ENCODE peak calls at places on chromosomes 6 and 20, in six cellular contexts. B is SK-N-SH, C is H1, X is K562, D is HepG2, G is GM12878. V is an unnamed sample.

GRCh38 chr6:161922631-161923119 is 648.8 kb upstream of the AGPAT4 start:
- DNase-seq in B (peak; percentile 69), C (no peak), X (peak; percentile 55), D (peak; percentile 78), G (no peak), V (peak; percentile 59)

GRCh38 chr20:51156041-51156795 is 133.3 kb upstream of the KCNG1 start:
- DNase-seq in B (peak; percentile 77), C (peak; percentile 37), X (no peak), D (no peak), G (no peak), V (no peak)

GRCh38 chr20:53925651-53926401 is 144.6 kb downstream of the BCAS1 start:
- DNase-seq in B (no peak), C (no peak), X (no peak), D (no peak), G (no peak), V (no peak)

GRCh38 chr20:2984956-2985661 is 58.3 kb upstream of the GNRH2 start:
- DNase-seq in B (no peak), C (peak; percentile 30), X (peak; percentile 13), D (no peak), G (no peak), V (no peak)

GRCh38 chr6:136344420-136344819 is 54.8 kb upstream of the BCLAF1 start:
- DNase-seq in B (no peak), C (no peak), X (no peak), D (no peak), G (no peak), V (no peak)

GRCh38 chr6:133595076-133595868 is 293.6 kb upstream of the TCF21 start:
- DNase-seq in B (no peak), C (no peak), X (no peak), D (no peak), G (no peak), V (no peak)

GRCh38 chr6:34476941-34477340 is 11.1 kb downstream of the PACSIN1 start:
- DNase-seq in B (no peak), C (no peak), X (no peak), D (no peak), G (no peak), V (no peak)

GRCh38 chr6:136737343-136738177 is 54.7 kb downstream of the MAP3K5 start:
- DNase-seq in B (no peak), C (no peak), X (peak; percentile 90), D (no peak), G (no peak), V (no peak)

GRCh38 chr6:6546318-6547110 is 42.0 kb upstream of the LY86 start:
- DNase-seq in B (peak; percentile 52), C (peak; percentile 75), X (no peak), D (no peak), G (no peak), V (peak; percentile 64)

GRCh38 chr20:50302463-50303041 is 111.9 kb downstream of the CEBPB start:
- DNase-seq in B (no peak), C (no peak), X (no peak), D (no peak), G (no peak), V (no peak)

DNA sequence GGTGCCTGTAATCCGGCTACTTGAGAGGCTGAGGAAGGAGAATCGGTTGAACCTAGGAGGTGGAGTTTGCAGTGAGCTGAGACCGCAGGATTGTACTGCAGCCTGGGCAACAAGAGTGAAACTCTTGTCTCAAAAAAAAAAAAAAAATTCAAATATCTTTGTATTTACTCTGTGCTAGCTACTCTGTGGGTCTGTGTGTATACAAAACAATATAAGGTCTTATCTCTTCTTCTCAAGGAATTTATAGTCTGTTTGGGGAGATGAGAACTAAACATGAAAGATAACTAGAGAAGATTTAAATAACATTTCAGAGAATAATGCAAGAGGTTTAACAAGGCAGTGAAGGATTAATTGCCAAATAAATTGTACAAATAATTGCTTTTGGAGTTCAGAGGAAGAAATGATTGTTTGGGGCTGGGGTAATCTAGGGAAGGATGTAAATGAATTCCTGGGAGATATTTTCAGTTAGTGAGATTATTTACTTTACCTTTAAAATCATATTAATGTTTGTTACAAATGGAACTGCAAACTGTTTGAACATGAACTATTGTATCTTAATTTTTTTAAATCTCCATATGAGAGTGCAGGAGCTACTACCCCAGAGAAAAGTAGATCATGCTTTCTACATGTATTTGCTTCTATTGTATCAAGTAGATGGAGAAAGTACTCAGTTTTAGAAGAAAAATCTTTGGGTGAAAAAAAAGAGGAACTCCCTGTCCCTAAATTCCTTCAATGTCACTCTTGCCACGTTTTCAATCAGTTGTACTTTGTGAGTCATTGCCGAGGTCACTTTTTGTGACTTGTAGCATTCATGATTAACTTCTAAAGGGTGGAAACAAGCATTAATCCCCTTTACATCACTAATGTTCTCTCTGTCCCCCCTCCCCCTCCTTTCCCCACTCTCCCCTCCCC is 39.0 kb downstream of the NCOA3 start:
- DNase-seq in B (no peak), C (no peak), X (peak; percentile 53), D (peak; percentile 59), G (peak; percentile 21), V (peak; percentile 38)
- TF ChIP-seq GABPA in B (no peak), C (no peak), X (no peak), D (no peak), G (no peak), V (no peak)

DNA sequence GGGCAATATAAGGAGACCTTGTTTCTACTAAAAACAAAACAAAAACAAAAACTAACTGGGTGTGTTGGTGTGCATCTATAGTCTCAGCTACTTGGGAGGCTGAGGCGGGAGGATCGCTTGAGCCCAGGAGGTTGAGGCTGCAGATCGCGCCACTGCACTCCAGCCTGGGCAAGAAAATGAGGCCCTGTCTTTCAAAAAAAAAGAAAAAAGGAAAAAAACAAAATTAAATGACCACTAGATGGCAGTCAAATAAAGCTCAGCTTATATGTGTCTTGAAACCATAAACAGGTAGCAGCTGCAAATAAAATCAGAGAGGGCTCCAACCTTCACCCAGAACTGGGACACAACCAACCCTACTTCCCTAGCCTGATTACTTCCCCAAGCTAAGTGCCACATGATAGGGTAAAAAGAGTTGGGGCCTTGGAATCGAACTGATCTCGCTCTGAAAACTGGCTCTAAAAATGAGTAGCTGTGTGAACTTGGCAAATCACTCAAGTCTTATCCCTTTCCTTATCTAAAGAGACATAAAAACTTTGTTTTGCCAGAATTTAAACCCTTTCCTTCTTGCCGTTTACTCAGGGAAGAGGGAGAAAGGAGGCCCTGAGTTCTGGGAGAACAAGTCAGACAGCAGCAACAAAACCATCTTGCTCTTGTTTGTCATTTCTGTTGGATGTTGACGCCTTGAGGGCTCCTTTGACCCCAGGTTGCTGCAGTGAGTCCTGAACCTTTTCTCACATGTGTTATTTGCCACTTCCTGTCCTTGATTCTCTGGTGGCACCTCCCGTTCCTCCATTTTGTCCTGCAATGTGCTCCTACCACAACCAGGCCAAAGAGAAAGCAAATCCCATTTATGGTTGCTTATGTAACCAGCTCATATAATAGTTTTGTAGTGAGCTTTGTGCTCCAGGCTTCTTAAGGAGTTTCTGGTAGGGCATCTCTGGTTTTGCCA is 66.9 kb upstream of the ADGRF4 start:
- DNase-seq in B (peak; percentile 19), C (no peak), X (peak; percentile 65), D (peak; percentile 66), G (peak; percentile 32), V (no peak)
- TF ChIP-seq POLR2AphosphoS5 in B (no peak), C (peak; percentile 39), X (no peak), D (no peak), G (no peak), V (no peak)

GRCh38 chr6:169249057-169249456 is 4.6 kb downstream of the THBS2 start:
- DNase-seq in B (no peak), C (no peak), X (no peak), D (no peak), G (no peak), V (no peak)

GRCh38 chr6:169247991-169248390 is 5.7 kb downstream of the THBS2 start:
- DNase-seq in B (no peak), C (no peak), X (no peak), D (no peak), G (no peak), V (no peak)

GRCh38 chr6:169247419-169247818 is 6.2 kb downstream of the THBS2 start:
- DNase-seq in B (no peak), C (no peak), X (no peak), D (no peak), G (no peak), V (no peak)

GRCh38 chr6:169246445-169246844 is 7.2 kb downstream of the THBS2 start:
- DNase-seq in B (no peak), C (no peak), X (no peak), D (no peak), G (no peak), V (no peak)

GRCh38 chr6:169248521-169248971 is 5.1 kb downstream of the THBS2 start:
- DNase-seq in B (no peak), C (no peak), X (no peak), D (no peak), G (no peak), V (no peak)
- TF ChIP-seq GABPA in B (no peak), C (no peak), X (no peak), D (no peak), G (no peak), V (no peak)

GRCh38 chr6:75396005-75396800 is 97.4 kb downstream of the FILIP1 start:
- DNase-seq in B (no peak), C (no peak), X (no peak), D (no peak), G (no peak), V (no peak)

GRCh38 chr6:75397806-75398465 is 95.7 kb downstream of the FILIP1 start:
- DNase-seq in B (no peak), C (no peak), X (no peak), D (peak; percentile 26), G (no peak), V (no peak)

GRCh38 chr6:75393806-75394205 is 99.8 kb downstream of the FILIP1 start:
- DNase-seq in B (no peak), C (no peak), X (no peak), D (no peak), G (no peak), V (no peak)
- TF ChIP-seq POLR2AphosphoS5 in B (no peak), C (no peak), X (no peak), D (no peak), G (no peak), V (no peak)

GRCh38 chr6:71531006-71531405 is 242.4 kb downstream of the OGFRL1 start:
- DNase-seq in B (no peak), C (no peak), X (no peak), D (no peak), G (no peak), V (no peak)
- TF ChIP-seq GABPA in B (no peak), C (no peak), X (no peak), D (no peak), G (no peak), V (no peak)

GRCh38 chr6:16719488-16719887 is 41.8 kb downstream of the ATXN1 start:
- DNase-seq in B (no peak), C (no peak), X (no peak), D (no peak), G (no peak), V (no peak)
- TF ChIP-seq POLR2AphosphoS5 in B (no peak), C (no peak), X (no peak), D (no peak), G (no peak), V (no peak)

GRCh38 chr6:39425346-39426056 is 103.0 kb upstream of the KCNK16 start:
- DNase-seq in B (no peak), C (no peak), X (no peak), D (no peak), G (no peak), V (no peak)

GRCh38 chr6:39422273-39422672 is 99.8 kb upstream of the KCNK16 start:
- DNase-seq in B (no peak), C (no peak), X (no peak), D (no peak), G (no peak), V (no peak)

GRCh38 chr6:39428152-39428551 is 105.7 kb upstream of the KCNK16 start:
- DNase-seq in B (no peak), C (no peak), X (no peak), D (no peak), G (no peak), V (no peak)

GRCh38 chr6:39424831-39425230 is 102.3 kb upstream of the KCNK16 start:
- DNase-seq in B (no peak), C (no peak), X (no peak), D (no peak), G (no peak), V (no peak)

GRCh38 chr6:39426057-39426592 is 103.6 kb upstream of the KCNK16 start:
- DNase-seq in B (no peak), C (no peak), X (no peak), D (no peak), G (no peak), V (no peak)
- TF ChIP-seq GABPA in B (no peak), C (no peak), X (no peak), D (no peak), G (no peak), V (no peak)

V was measured in HL-60.